ENCODE peak calls at places on chromosomes 3 and 15, in eight cellular contexts. K, R, F, Y, J, G, S and I are unnamed samples.

GRCh38 chr15:47577476-47577875 is 139.8 kb upstream of the SEMA6D start:
- DNase-seq in Y (no peak), J (no peak), G (no peak), S (no peak), K (no peak), F (no peak), R (no peak), I (no peak)

GRCh38 chr15:64807051-64807749 is 18.2 kb downstream of the PIF1 start:
- DNase-seq in F (no peak), J (no peak), R (peak; percentile 85), K (no peak), Y (no peak), S (no peak), G (no peak), I (no peak)

GRCh38 chr3:87503901-87504498 is 227.6 kb upstream of the POU1F1 start:
- DNase-seq in G (no peak), Y (peak; percentile 24), F (peak; percentile 58), J (peak; percentile 75), R (peak; percentile 78), S (peak; percentile 21), K (no peak), I (no peak)

GRCh38 chr3:127754411-127755304 is 67.7 kb downstream of the MGLL start:
- DNase-seq in S (no peak), G (no peak), R (no peak), F (no peak), Y (no peak), J (no peak), K (peak; percentile 9), I (no peak)

GRCh38 chr3:196997311-196997710 is 28.7 kb upstream of the PIGZ start:
- DNase-seq in R (no peak), J (no peak), S (no peak), K (no peak), F (no peak), G (peak; percentile 25), Y (no peak), I (no peak)

GRCh38 chr3:124084398-124084881 is 92.5 kb upstream of the ROPN1 start:
- DNase-seq in F (no peak), Y (no peak), S (no peak), G (no peak), R (no peak), K (no peak), J (no peak), I (no peak)

GRCh38 chr3:33936921-33937210 is 138.4 kb downstream of the PDCD6IP start:
- DNase-seq in R (no peak), S (no peak), G (no peak), K (no peak), J (no peak), F (no peak), Y (no peak), I (no peak)

GRCh38 chr3:149881879-149882278 is 68.9 kb downstream of the RNF13 start:
- DNase-seq in R (no peak), K (no peak), S (no peak), Y (no peak), G (no peak), F (no peak), J (no peak), I (no peak)

GRCh38 chr15:31733424-31733823 is 296.9 kb upstream of the CHRNA7 start:
- DNase-seq in Y (no peak), F (no peak), S (no peak), R (no peak), K (no peak), J (no peak), G (no peak), I (no peak)

GRCh38 chr3:156681003-156681402 is 6.6 kb downstream of the TIPARP start:
- DNase-seq in S (no peak), K (no peak), R (peak; percentile 97), G (no peak), F (peak; percentile 55), Y (peak; percentile 64), J (no peak), I (peak; percentile 82)

GRCh38 chr3:48426944-48427629 is 2.8 kb downstream of the PLXNB1 start:
- DNase-seq in S (no peak), Y (no peak), R (no peak), G (no peak), K (no peak), F (no peak), J (no peak), I (no peak)
- H3K4me1 ChIP-seq in S (peaks cover 19% of the 10 kb centered on the region), Y (peaks cover 17% of the 10 kb centered on the region), R (peaks cover 10% of the 10 kb centered on the region), G (no peaks in the 10 kb centered on the region), K (peaks cover 8% of the 10 kb centered on the region), F (peaks cover 79% of the 10 kb centered on the region), J (peaks cover 36% of the 10 kb centered on the region), I (peaks cover 37% of the 10 kb centered on the region)

DNA sequence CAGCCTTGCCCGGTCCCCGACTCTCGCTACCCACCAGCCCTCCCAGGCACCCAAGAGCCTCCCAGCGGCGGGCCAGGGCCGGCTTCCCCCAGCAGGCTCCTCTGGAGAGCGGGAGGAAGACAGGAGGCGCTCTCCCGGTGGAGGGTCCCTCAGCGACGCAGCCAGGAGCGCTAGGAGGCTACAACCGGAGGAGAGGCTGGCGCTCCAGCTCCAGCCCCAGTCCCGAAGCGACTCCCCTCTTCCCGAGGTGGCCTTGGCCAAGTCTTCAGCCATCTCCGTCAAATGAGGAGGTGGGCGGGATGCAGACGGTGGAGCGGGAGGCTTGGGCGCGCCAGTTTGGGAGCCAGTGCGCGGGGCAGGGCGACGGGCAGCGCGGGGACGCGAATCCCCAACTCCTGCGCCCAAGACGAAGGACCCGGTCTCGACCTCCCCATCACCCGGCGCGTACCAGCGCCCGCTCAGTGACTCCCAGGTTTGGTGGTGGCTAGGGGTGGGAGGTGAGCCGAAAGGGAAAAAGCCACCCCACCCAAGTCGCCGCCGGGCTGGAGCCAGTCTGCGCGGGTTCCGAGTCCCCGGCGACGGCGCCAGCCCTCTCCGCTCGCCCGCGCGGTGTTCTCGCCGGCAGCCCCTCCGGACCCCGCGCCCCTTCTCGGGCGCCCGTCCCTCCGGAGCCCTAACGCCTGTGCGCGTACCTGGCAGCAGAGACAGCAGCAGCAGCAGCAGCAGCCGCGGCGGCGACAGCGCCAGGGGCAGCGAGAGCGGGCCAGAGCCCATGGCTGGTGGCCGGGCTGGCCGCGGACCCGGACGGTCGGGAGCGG is 566 bp downstream of the CHRNA3 start:
- DNase-seq in J (no peak), K (no peak), F (no peak), R (peak; percentile 80), S (peak; percentile 15), Y (no peak), G (no peak), I (no peak)
- H3K4me3 ChIP-seq in J (no peak overlapping the region), K (no peak overlapping the region), F (peak overlapping the region; percentile 19), R (peak overlapping the region; percentile 43), S (no peak overlapping the region), Y (peak overlapping the region; percentile 16), G (peak overlapping the region; percentile 22), I (peak overlapping the region; percentile 35)

DNA sequence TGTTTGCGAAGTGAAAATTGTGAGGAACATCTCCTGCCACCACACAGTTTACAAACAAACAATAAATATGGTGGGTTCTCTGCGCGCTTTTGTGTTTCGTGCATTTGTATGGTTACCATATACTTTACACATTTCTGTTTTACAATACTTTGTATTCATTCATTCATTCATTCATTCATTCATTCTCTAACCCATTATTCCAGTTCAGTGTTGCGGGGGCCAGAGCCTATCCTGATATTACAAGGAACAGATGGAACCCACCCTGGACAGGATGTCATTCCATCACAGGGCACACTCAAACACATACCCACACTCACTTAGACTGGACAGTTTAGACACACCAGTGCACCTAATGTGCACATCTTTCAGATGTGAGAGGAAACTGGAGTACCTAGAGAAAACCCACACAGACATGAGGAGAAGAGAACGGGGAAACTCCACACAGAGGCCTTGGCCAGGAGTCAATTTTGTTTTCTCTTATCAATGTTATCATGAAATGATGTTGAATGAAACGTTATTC is 160.5 kb downstream of the FNDC3B start:
- DNase-seq in S (no peak), K (no peak), F (no peak), J (no peak), G (no peak), Y (no peak), R (no peak), I (no peak)
- H3K4me1 ChIP-seq in S (peaks cover 54% of the 10 kb centered on the region), K (no peaks in the 10 kb centered on the region), F (peaks cover 59% of the 10 kb centered on the region), J (peaks cover 2% of the 10 kb centered on the region), G (peaks cover 15% of the 10 kb centered on the region), Y (peaks cover 38% of the 10 kb centered on the region), R (peaks cover 2% of the 10 kb centered on the region), I (peaks cover 54% of the 10 kb centered on the region)

DNA sequence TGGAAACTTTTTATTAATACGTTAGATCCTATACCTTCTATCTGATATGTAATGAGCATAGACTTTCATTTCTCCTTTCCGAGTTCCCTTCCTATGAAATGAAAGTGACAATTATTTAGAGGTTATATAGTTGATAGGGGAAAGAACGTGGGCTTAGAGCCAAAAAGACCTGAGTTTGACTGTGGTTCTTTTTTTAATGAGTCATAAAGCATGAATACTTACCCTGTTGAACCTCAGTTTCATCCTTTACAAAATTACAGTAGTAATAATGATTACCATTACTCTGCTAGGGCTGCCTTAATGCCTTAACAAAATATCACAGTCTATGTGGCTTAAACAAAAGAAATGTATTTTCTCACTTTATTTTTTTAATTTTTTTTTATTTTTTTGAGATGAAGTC is 75.9 kb downstream of the AGBL1 start:
- DNase-seq in J (no peak), Y (no peak), S (no peak), F (no peak), G (no peak), R (no peak), K (no peak), I (no peak)
- H3K4me3 ChIP-seq in J (no peak overlapping the region), Y (no peak overlapping the region), S (no peak overlapping the region), F (no peak overlapping the region), G (no peak overlapping the region), R (no peak overlapping the region), K (no peak overlapping the region), I (no peak overlapping the region)

GRCh38 chr3:139303216-139303615 is 40.6 kb upstream of the MRPS22 start:
- DNase-seq in K (no peak), F (no peak), S (no peak), G (no peak), Y (no peak), J (no peak), R (no peak), I (no peak)
- H3K4me1 ChIP-seq in K (no peaks in the 10 kb centered on the region), F (peaks cover 31% of the 10 kb centered on the region), S (peaks cover 29% of the 10 kb centered on the region), G (no peaks in the 10 kb centered on the region), Y (peaks cover 17% of the 10 kb centered on the region), J (peaks cover 96% of the 10 kb centered on the region), R (no peaks in the 10 kb centered on the region), I (no peaks in the 10 kb centered on the region)

GRCh38 chr3:65019412-65020093 is 331.8 kb upstream of the ADAMTS9 start:
- DNase-seq in Y (peak; percentile 20), J (no peak), G (no peak), K (no peak), S (no peak), F (peak; percentile 23), R (no peak), I (no peak)

GRCh38 chr3:65020233-65020632 is 332.4 kb upstream of the ADAMTS9 start:
- DNase-seq in Y (no peak), R (no peak), G (no peak), K (no peak), F (no peak), S (no peak), J (no peak), I (no peak)

GRCh38 chr3:65024148-65024547 is 336.3 kb upstream of the ADAMTS9 start:
- DNase-seq in K (no peak), R (peak; percentile 26), Y (no peak), S (no peak), G (no peak), J (no peak), F (no peak), I (no peak)

GRCh38 chr3:65018801-65019200 is 331.0 kb upstream of the ADAMTS9 start:
- DNase-seq in F (no peak), R (no peak), Y (no peak), J (no peak), S (no peak), G (no peak), K (no peak), I (no peak)

DNA sequence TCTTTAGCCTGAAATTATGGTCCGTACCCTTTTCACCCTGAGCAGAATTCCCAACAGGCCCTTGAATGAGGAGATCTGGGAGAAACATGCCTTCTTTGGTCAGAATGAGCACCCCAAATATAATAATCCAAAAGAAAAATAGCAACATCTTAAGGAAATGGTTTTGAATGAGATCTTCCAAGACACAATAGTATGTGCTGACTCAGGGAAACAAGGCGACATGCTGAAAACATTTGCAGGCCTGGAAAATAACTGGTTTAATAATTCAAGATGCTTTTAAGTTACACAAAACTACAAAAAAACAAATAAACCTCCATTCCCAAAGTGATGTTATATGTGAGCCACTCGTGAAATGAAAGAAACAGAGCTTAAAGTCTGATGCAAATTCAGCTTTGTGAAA is 333.0 kb upstream of the ADAMTS9 start:
- DNase-seq in Y (no peak), G (no peak), K (no peak), R (no peak), J (no peak), F (no peak), S (no peak), I (no peak)
- H3K4me3 ChIP-seq in Y (no peak overlapping the region), G (no peak overlapping the region), K (no peak overlapping the region), R (no peak overlapping the region), J (no peak overlapping the region), F (no peak overlapping the region), S (no peak overlapping the region), I (no peak overlapping the region)